ENCODE peak calls at places on chromosomes 3 and 15, in ten cellular contexts. One of them, this sample, is unnamed.

GRCh38 chr15:51623386-51623938 is 891 bp upstream of the DMXL2 start:
- DNase-seq in Peyer's patch: no peak
- DNase-seq in kidney epithelial cell: no peak
- DNase-seq in transverse colon: peak
- DNase-seq in cardiac fibroblast: no peak
- DNase-seq in MM.1S: no peak
- DNase-seq in foreskin fibroblast: peak
- DNase-seq in HCT116: no peak
- DNase-seq in left ventricle myocardium inferior: no peak
- DNase-seq in mammary epithelial cell: no peak
- DNase-seq in this sample: no peak

GRCh38 chr3:152458725-152459515 is 190.2 kb downstream of the MBNL1 start:
- DNase-seq in transverse colon: no peak
- DNase-seq in kidney epithelial cell: no peak
- DNase-seq in foreskin fibroblast: no peak
- DNase-seq in left ventricle myocardium inferior: no peak
- DNase-seq in cardiac fibroblast: no peak
- DNase-seq in Peyer's patch: no peak
- DNase-seq in MM.1S: no peak
- DNase-seq in HCT116: no peak
- DNase-seq in mammary epithelial cell: no peak
- DNase-seq in this sample: no peak

GRCh38 chr15:94004697-94005096 is 226.7 kb upstream of the MCTP2 start:
- DNase-seq in HCT116: no peak
- DNase-seq in left ventricle myocardium inferior: peak
- DNase-seq in kidney epithelial cell: no peak
- DNase-seq in foreskin fibroblast: no peak
- DNase-seq in transverse colon: peak
- DNase-seq in MM.1S: no peak
- DNase-seq in cardiac fibroblast: no peak
- DNase-seq in mammary epithelial cell: peak
- DNase-seq in Peyer's patch: no peak
- DNase-seq in this sample: no peak

GRCh38 chr3:38843898-38844297 is 27.9 kb upstream of the SCN10A start:
- DNase-seq in transverse colon: no peak
- DNase-seq in mammary epithelial cell: peak
- DNase-seq in Peyer's patch: no peak
- DNase-seq in left ventricle myocardium inferior: no peak
- DNase-seq in HCT116: peak
- DNase-seq in MM.1S: no peak
- DNase-seq in foreskin fibroblast: peak
- DNase-seq in kidney epithelial cell: no peak
- DNase-seq in cardiac fibroblast: peak
- DNase-seq in this sample: no peak

GRCh38 chr15:85782112-85782511 is 12.6 kb downstream of the KLHL25 start:
- DNase-seq in foreskin fibroblast: no peak
- DNase-seq in left ventricle myocardium inferior: no peak
- DNase-seq in cardiac fibroblast: no peak
- DNase-seq in MM.1S: no peak
- DNase-seq in transverse colon: no peak
- DNase-seq in Peyer's patch: no peak
- DNase-seq in mammary epithelial cell: no peak
- DNase-seq in kidney epithelial cell: no peak
- DNase-seq in HCT116: no peak
- DNase-seq in this sample: no peak

GRCh38 chr3:95718168-95718567 is 1096.2 kb upstream of the EPHA6 start:
- DNase-seq in MM.1S: no peak
- DNase-seq in transverse colon: no peak
- DNase-seq in left ventricle myocardium inferior: no peak
- DNase-seq in cardiac fibroblast: no peak
- DNase-seq in foreskin fibroblast: no peak
- DNase-seq in HCT116: no peak
- DNase-seq in mammary epithelial cell: no peak
- DNase-seq in Peyer's patch: no peak
- DNase-seq in kidney epithelial cell: no peak
- DNase-seq in this sample: no peak

GRCh38 chr3:128256131-128256530 is 102.8 kb downstream of the EEFSEC start:
- DNase-seq in HCT116: no peak
- DNase-seq in mammary epithelial cell: no peak
- DNase-seq in kidney epithelial cell: no peak
- DNase-seq in cardiac fibroblast: no peak
- DNase-seq in left ventricle myocardium inferior: no peak
- DNase-seq in Peyer's patch: no peak
- DNase-seq in foreskin fibroblast: no peak
- DNase-seq in transverse colon: no peak
- DNase-seq in MM.1S: no peak
- DNase-seq in this sample: no peak

GRCh38 chr3:55407426-55407820 is 79.7 kb downstream of the WNT5A start:
- DNase-seq in HCT116: no peak
- DNase-seq in mammary epithelial cell: peak
- DNase-seq in kidney epithelial cell: no peak
- DNase-seq in MM.1S: no peak
- DNase-seq in foreskin fibroblast: no peak
- DNase-seq in Peyer's patch: no peak
- DNase-seq in transverse colon: no peak
- DNase-seq in cardiac fibroblast: no peak
- DNase-seq in left ventricle myocardium inferior: no peak
- DNase-seq in this sample: no peak

GRCh38 chr3:44184319-44184953 is 57.2 kb upstream of the TOPAZ1 start:
- DNase-seq in Peyer's patch: no peak
- DNase-seq in cardiac fibroblast: no peak
- DNase-seq in transverse colon: peak
- DNase-seq in left ventricle myocardium inferior: no peak
- DNase-seq in foreskin fibroblast: no peak
- DNase-seq in HCT116: no peak
- DNase-seq in MM.1S: peak
- DNase-seq in mammary epithelial cell: no peak
- DNase-seq in kidney epithelial cell: no peak
- DNase-seq in this sample: no peak
- H3K4me3 ChIP-seq in Peyer's patch: no peak
- H3K4me3 ChIP-seq in cardiac fibroblast: no peak
- H3K4me3 ChIP-seq in transverse colon: no peak
- H3K4me3 ChIP-seq in left ventricle myocardium inferior: peak
- H3K4me3 ChIP-seq in foreskin fibroblast: no peak
- H3K4me3 ChIP-seq in HCT116: no peak
- H3K4me3 ChIP-seq in MM.1S: peak
- H3K4me3 ChIP-seq in mammary epithelial cell: no peak
- H3K4me3 ChIP-seq in kidney epithelial cell: no peak
- H3K4me3 ChIP-seq in this sample: no peak

GRCh38 chr3:101812895-101813294 is 33.9 kb downstream of the NXPE3 start:
- DNase-seq in foreskin fibroblast: no peak
- DNase-seq in MM.1S: no peak
- DNase-seq in cardiac fibroblast: no peak
- DNase-seq in transverse colon: no peak
- DNase-seq in kidney epithelial cell: no peak
- DNase-seq in Peyer's patch: no peak
- DNase-seq in mammary epithelial cell: no peak
- DNase-seq in left ventricle myocardium inferior: no peak
- DNase-seq in HCT116: no peak
- DNase-seq in this sample: no peak

GRCh38 chr3:101816215-101817149 is 32.8 kb upstream of the NFKBIZ start:
- DNase-seq in left ventricle myocardium inferior: no peak
- DNase-seq in cardiac fibroblast: no peak
- DNase-seq in HCT116: no peak
- DNase-seq in MM.1S: no peak
- DNase-seq in mammary epithelial cell: peak
- DNase-seq in transverse colon: no peak
- DNase-seq in Peyer's patch: no peak
- DNase-seq in kidney epithelial cell: peak
- DNase-seq in foreskin fibroblast: peak
- DNase-seq in this sample: no peak

GRCh38 chr3:101814835-101815234 is 34.5 kb upstream of the NFKBIZ start:
- DNase-seq in cardiac fibroblast: no peak
- DNase-seq in HCT116: no peak
- DNase-seq in mammary epithelial cell: no peak
- DNase-seq in Peyer's patch: no peak
- DNase-seq in transverse colon: no peak
- DNase-seq in kidney epithelial cell: no peak
- DNase-seq in foreskin fibroblast: no peak
- DNase-seq in MM.1S: no peak
- DNase-seq in left ventricle myocardium inferior: no peak
- DNase-seq in this sample: no peak

GRCh38 chr3:101811875-101812274 is 32.9 kb downstream of the NXPE3 start:
- DNase-seq in HCT116: no peak
- DNase-seq in kidney epithelial cell: no peak
- DNase-seq in foreskin fibroblast: no peak
- DNase-seq in transverse colon: no peak
- DNase-seq in Peyer's patch: no peak
- DNase-seq in cardiac fibroblast: no peak
- DNase-seq in MM.1S: no peak
- DNase-seq in left ventricle myocardium inferior: no peak
- DNase-seq in mammary epithelial cell: no peak
- DNase-seq in this sample: no peak

DNA sequence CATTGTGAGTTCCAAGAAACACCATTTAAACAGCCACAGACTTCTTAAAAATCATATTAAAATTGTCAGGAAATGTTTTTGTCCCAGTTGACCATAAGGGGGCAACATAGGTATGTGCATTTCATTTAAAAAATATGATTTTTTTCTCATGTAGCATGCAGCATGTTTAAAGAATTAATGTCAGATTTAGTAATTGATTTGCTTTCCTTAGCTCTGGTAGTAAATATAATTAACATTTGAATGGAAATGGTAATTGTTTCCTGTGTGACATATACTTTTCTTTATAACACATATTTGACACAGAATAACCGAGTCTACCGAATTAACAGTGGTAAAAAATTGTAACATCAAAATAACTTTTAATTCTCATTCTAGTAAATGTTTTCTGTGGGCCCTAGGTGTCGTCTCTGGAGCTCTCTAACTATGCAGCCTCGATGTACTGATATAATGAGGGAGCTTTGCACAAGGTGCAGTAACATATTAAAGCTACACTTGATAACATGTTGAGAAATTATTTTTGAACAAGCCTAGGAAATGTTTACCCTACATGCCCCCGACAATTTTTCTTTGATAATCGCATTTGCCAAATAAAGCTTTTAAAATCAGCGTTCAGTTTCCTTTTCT is 34.9 kb downstream of the NXPE3 start:
- DNase-seq in cardiac fibroblast: peak
- DNase-seq in MM.1S: no peak
- DNase-seq in HCT116: peak
- DNase-seq in foreskin fibroblast: peak
- DNase-seq in mammary epithelial cell: no peak
- DNase-seq in Peyer's patch: no peak
- DNase-seq in transverse colon: no peak
- DNase-seq in kidney epithelial cell: no peak
- DNase-seq in left ventricle myocardium inferior: no peak
- DNase-seq in this sample: no peak
- TF ChIP-seq CTCF in cardiac fibroblast: peak
- TF ChIP-seq CTCF in MM.1S: peak
- TF ChIP-seq CTCF in HCT116: peak
- TF ChIP-seq CTCF in foreskin fibroblast: peak
- TF ChIP-seq CTCF in mammary epithelial cell: peak
- TF ChIP-seq CTCF in Peyer's patch: peak
- TF ChIP-seq CTCF in transverse colon: peak
- TF ChIP-seq CTCF in kidney epithelial cell: peak
- TF ChIP-seq CTCF in left ventricle myocardium inferior: peak
- TF ChIP-seq CTCF in this sample: peak

GRCh38 chr3:184230081-184230602 is 757 bp downstream of the VWA5B2 start:
- DNase-seq in kidney epithelial cell: no peak
- DNase-seq in Peyer's patch: no peak
- DNase-seq in cardiac fibroblast: no peak
- DNase-seq in MM.1S: no peak
- DNase-seq in transverse colon: no peak
- DNase-seq in foreskin fibroblast: no peak
- DNase-seq in left ventricle myocardium inferior: no peak
- DNase-seq in mammary epithelial cell: no peak
- DNase-seq in HCT116: no peak
- DNase-seq in this sample: no peak

GRCh38 chr3:184227481-184227935 is 1.9 kb upstream of the VWA5B2 start:
- DNase-seq in cardiac fibroblast: peak
- DNase-seq in Peyer's patch: peak
- DNase-seq in HCT116: no peak
- DNase-seq in foreskin fibroblast: no peak
- DNase-seq in MM.1S: peak
- DNase-seq in transverse colon: peak
- DNase-seq in left ventricle myocardium inferior: no peak
- DNase-seq in mammary epithelial cell: no peak
- DNase-seq in kidney epithelial cell: no peak
- DNase-seq in this sample: no peak

GRCh38 chr3:184229424-184230080 is at the start of gene VWA5B2:
- DNase-seq in Peyer's patch: peak
- DNase-seq in mammary epithelial cell: peak
- DNase-seq in cardiac fibroblast: no peak
- DNase-seq in transverse colon: peak
- DNase-seq in left ventricle myocardium inferior: peak
- DNase-seq in HCT116: peak
- DNase-seq in foreskin fibroblast: peak
- DNase-seq in kidney epithelial cell: no peak
- DNase-seq in MM.1S: peak
- DNase-seq in this sample: peak

GRCh38 chr3:184230603-184231528 is 1.5 kb downstream of the VWA5B2 start:
- DNase-seq in kidney epithelial cell: no peak
- DNase-seq in foreskin fibroblast: no peak
- DNase-seq in transverse colon: peak
- DNase-seq in MM.1S: no peak
- DNase-seq in mammary epithelial cell: peak
- DNase-seq in Peyer's patch: no peak
- DNase-seq in cardiac fibroblast: no peak
- DNase-seq in left ventricle myocardium inferior: no peak
- DNase-seq in HCT116: no peak
- DNase-seq in this sample: no peak

GRCh38 chr3:184228376-184229137 is 828 bp upstream of the VWA5B2 start:
- DNase-seq in kidney epithelial cell: no peak
- DNase-seq in HCT116: no peak
- DNase-seq in cardiac fibroblast: no peak
- DNase-seq in mammary epithelial cell: no peak
- DNase-seq in MM.1S: no peak
- DNase-seq in foreskin fibroblast: no peak
- DNase-seq in Peyer's patch: no peak
- DNase-seq in transverse colon: no peak
- DNase-seq in left ventricle myocardium inferior: no peak
- DNase-seq in this sample: no peak
- H3K4me3 ChIP-seq in kidney epithelial cell: no peak
- H3K4me3 ChIP-seq in HCT116: peak
- H3K4me3 ChIP-seq in cardiac fibroblast: no peak
- H3K4me3 ChIP-seq in mammary epithelial cell: no peak
- H3K4me3 ChIP-seq in MM.1S: peak
- H3K4me3 ChIP-seq in foreskin fibroblast: no peak
- H3K4me3 ChIP-seq in Peyer's patch: no peak
- H3K4me3 ChIP-seq in transverse colon: no peak
- H3K4me3 ChIP-seq in left ventricle myocardium inferior: peak
- H3K4me3 ChIP-seq in this sample: no peak

GRCh38 chr3:154753101-154753500 is 323.1 kb upstream of the GPR149 start:
- DNase-seq in mammary epithelial cell: no peak
- DNase-seq in left ventricle myocardium inferior: no peak
- DNase-seq in kidney epithelial cell: no peak
- DNase-seq in HCT116: no peak
- DNase-seq in MM.1S: no peak
- DNase-seq in transverse colon: no peak
- DNase-seq in foreskin fibroblast: no peak
- DNase-seq in Peyer's patch: no peak
- DNase-seq in cardiac fibroblast: no peak
- DNase-seq in this sample: no peak

GRCh38 chr3:154759966-154760365 is 320.2 kb upstream of the MME start:
- DNase-seq in kidney epithelial cell: no peak
- DNase-seq in MM.1S: no peak
- DNase-seq in left ventricle myocardium inferior: no peak
- DNase-seq in transverse colon: no peak
- DNase-seq in mammary epithelial cell: no peak
- DNase-seq in foreskin fibroblast: no peak
- DNase-seq in Peyer's patch: no peak
- DNase-seq in HCT116: no peak
- DNase-seq in cardiac fibroblast: no peak
- DNase-seq in this sample: no peak

GRCh38 chr3:154758109-154758868 is 321.8 kb upstream of the MME start:
- DNase-seq in Peyer's patch: no peak
- DNase-seq in cardiac fibroblast: peak
- DNase-seq in transverse colon: no peak
- DNase-seq in mammary epithelial cell: peak
- DNase-seq in left ventricle myocardium inferior: no peak
- DNase-seq in kidney epithelial cell: peak
- DNase-seq in HCT116: no peak
- DNase-seq in MM.1S: peak
- DNase-seq in foreskin fibroblast: peak
- DNase-seq in this sample: no peak
- TF ChIP-seq CTCF in Peyer's patch: peak
- TF ChIP-seq CTCF in cardiac fibroblast: peak
- TF ChIP-seq CTCF in transverse colon: peak
- TF ChIP-seq CTCF in mammary epithelial cell: peak
- TF ChIP-seq CTCF in left ventricle myocardium inferior: peak
- TF ChIP-seq CTCF in kidney epithelial cell: peak
- TF ChIP-seq CTCF in HCT116: peak
- TF ChIP-seq CTCF in MM.1S: peak
- TF ChIP-seq CTCF in foreskin fibroblast: peak
- TF ChIP-seq CTCF in this sample: no peak